ENCODE peak calls at places on chromosomes 4 and X, in ten cellular contexts. One of them, this sample, is unnamed. For H3K4me1, the result is how much of the 10 kb centered on the place peaks cover.

GRCh38 chr4:60637976-60638375 is 562.1 kb upstream of the ADGRL3 start:
- DNase-seq in testis: no peak
- DNase-seq in mesenchymal stem cell: no peak
- DNase-seq in OCI-LY7: no peak
- DNase-seq in H9: no peak
- DNase-seq in spleen: no peak
- DNase-seq in HAP-1: no peak
- DNase-seq in CD4-positive, CD25-positive, alpha-beta regulatory T cell: no peak
- DNase-seq in SK-N-SH: no peak
- DNase-seq in suprapubic skin: no peak
- DNase-seq in this sample: no peak

GRCh38 chrX:29687687-29688086 is 527.7 kb upstream of the MAGEB2 start:
- DNase-seq in suprapubic skin: no peak
- DNase-seq in SK-N-SH: no peak
- DNase-seq in CD4-positive, CD25-positive, alpha-beta regulatory T cell: no peak
- DNase-seq in OCI-LY7: no peak
- DNase-seq in spleen: no peak
- DNase-seq in HAP-1: no peak
- DNase-seq in mesenchymal stem cell: peak
- DNase-seq in testis: no peak
- DNase-seq in H9: no peak
- DNase-seq in this sample: peak

GRCh38 chr4:22019676-22020075 is 71.1 kb upstream of the KCNIP4 start:
- DNase-seq in mesenchymal stem cell: no peak
- DNase-seq in OCI-LY7: no peak
- DNase-seq in spleen: no peak
- DNase-seq in HAP-1: no peak
- DNase-seq in SK-N-SH: no peak
- DNase-seq in CD4-positive, CD25-positive, alpha-beta regulatory T cell: no peak
- DNase-seq in testis: no peak
- DNase-seq in H9: no peak
- DNase-seq in suprapubic skin: no peak
- DNase-seq in this sample: peak

GRCh38 chrX:13167444-13168207 is 123.2 kb upstream of the FAM9C start:
- DNase-seq in HAP-1: no peak
- DNase-seq in spleen: no peak
- DNase-seq in testis: no peak
- DNase-seq in OCI-LY7: peak
- DNase-seq in SK-N-SH: peak
- DNase-seq in H9: no peak
- DNase-seq in CD4-positive, CD25-positive, alpha-beta regulatory T cell: peak
- DNase-seq in suprapubic skin: no peak
- DNase-seq in mesenchymal stem cell: peak
- DNase-seq in this sample: peak

GRCh38 chr4:3248811-3249661 is at the start of gene MSANTD1:
- DNase-seq in H9: no peak
- DNase-seq in HAP-1: peak
- DNase-seq in mesenchymal stem cell: peak
- DNase-seq in testis: no peak
- DNase-seq in spleen: no peak
- DNase-seq in suprapubic skin: no peak
- DNase-seq in SK-N-SH: peak
- DNase-seq in OCI-LY7: no peak
- DNase-seq in CD4-positive, CD25-positive, alpha-beta regulatory T cell: peak
- DNase-seq in this sample: no peak

GRCh38 chrX:19121898-19122640 is at the start of gene ADGRG2:
- DNase-seq in HAP-1: no peak
- DNase-seq in OCI-LY7: no peak
- DNase-seq in H9: peak
- DNase-seq in CD4-positive, CD25-positive, alpha-beta regulatory T cell: no peak
- DNase-seq in spleen: no peak
- DNase-seq in suprapubic skin: no peak
- DNase-seq in SK-N-SH: peak
- DNase-seq in mesenchymal stem cell: peak
- DNase-seq in testis: peak
- DNase-seq in this sample: peak

GRCh38 chr4:48467891-48468290 is 15.3 kb upstream of the SLC10A4 start:
- DNase-seq in HAP-1: no peak
- DNase-seq in testis: no peak
- DNase-seq in OCI-LY7: no peak
- DNase-seq in H9: no peak
- DNase-seq in suprapubic skin: no peak
- DNase-seq in CD4-positive, CD25-positive, alpha-beta regulatory T cell: no peak
- DNase-seq in SK-N-SH: no peak
- DNase-seq in spleen: no peak
- DNase-seq in mesenchymal stem cell: no peak
- DNase-seq in this sample: no peak

GRCh38 chrX:19698125-19698524 is 182.8 kb upstream of the MAP3K15 start:
- DNase-seq in mesenchymal stem cell: peak
- DNase-seq in OCI-LY7: no peak
- DNase-seq in CD4-positive, CD25-positive, alpha-beta regulatory T cell: no peak
- DNase-seq in suprapubic skin: no peak
- DNase-seq in SK-N-SH: no peak
- DNase-seq in HAP-1: no peak
- DNase-seq in testis: peak
- DNase-seq in H9: no peak
- DNase-seq in spleen: no peak
- DNase-seq in this sample: peak

GRCh38 chr4:163167333-163167626 is 590 bp upstream of the NAF1 start:
- DNase-seq in HAP-1: no peak
- DNase-seq in spleen: no peak
- DNase-seq in SK-N-SH: peak
- DNase-seq in suprapubic skin: no peak
- DNase-seq in mesenchymal stem cell: no peak
- DNase-seq in testis: no peak
- DNase-seq in CD4-positive, CD25-positive, alpha-beta regulatory T cell: peak
- DNase-seq in H9: no peak
- DNase-seq in OCI-LY7: peak
- DNase-seq in this sample: peak

GRCh38 chr4:95510145-95510544 is 38.6 kb downstream of the UNC5C start:
- DNase-seq in HAP-1: peak
- DNase-seq in H9: no peak
- DNase-seq in mesenchymal stem cell: peak
- DNase-seq in CD4-positive, CD25-positive, alpha-beta regulatory T cell: peak
- DNase-seq in testis: peak
- DNase-seq in SK-N-SH: no peak
- DNase-seq in OCI-LY7: peak
- DNase-seq in spleen: no peak
- DNase-seq in suprapubic skin: no peak
- DNase-seq in this sample: peak

DNA sequence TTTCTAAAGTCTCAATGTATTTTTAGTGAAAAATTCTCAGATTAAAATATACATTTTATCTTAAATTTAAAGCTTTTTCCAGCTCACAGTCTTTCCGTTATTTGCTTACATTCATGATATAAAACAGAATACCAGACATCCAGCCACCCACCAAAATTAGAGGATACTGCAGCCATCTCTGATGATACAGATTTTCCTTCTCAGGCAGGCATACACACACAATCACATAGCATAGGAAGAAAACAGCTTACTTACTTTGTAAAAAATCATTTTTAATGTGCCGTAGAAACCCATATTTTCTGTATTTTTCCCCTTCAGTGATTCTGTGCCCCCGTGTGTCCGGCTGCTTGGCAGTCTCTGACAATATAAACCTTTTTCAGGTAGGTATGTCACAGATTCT is 183.7 kb downstream of the FBXW7 start:
- DNase-seq in suprapubic skin: no peak
- DNase-seq in SK-N-SH: no peak
- DNase-seq in CD4-positive, CD25-positive, alpha-beta regulatory T cell: no peak
- DNase-seq in H9: no peak
- DNase-seq in OCI-LY7: no peak
- DNase-seq in spleen: no peak
- DNase-seq in mesenchymal stem cell: no peak
- DNase-seq in testis: no peak
- DNase-seq in HAP-1: no peak
- DNase-seq in this sample: no peak
- H3K4me1 ChIP-seq in suprapubic skin: under half
- H3K4me1 ChIP-seq in SK-N-SH: under half
- H3K4me1 ChIP-seq in CD4-positive, CD25-positive, alpha-beta regulatory T cell: under half
- H3K4me1 ChIP-seq in H9: under half
- H3K4me1 ChIP-seq in OCI-LY7: under half
- H3K4me1 ChIP-seq in spleen: under half
- H3K4me1 ChIP-seq in mesenchymal stem cell: under half
- H3K4me1 ChIP-seq in testis: under half
- H3K4me1 ChIP-seq in HAP-1: half or more
- H3K4me1 ChIP-seq in this sample: under half

GRCh38 chr4:88179261-88179660 is 20.8 kb upstream of the ABCG2 start:
- DNase-seq in SK-N-SH: no peak
- DNase-seq in spleen: no peak
- DNase-seq in suprapubic skin: no peak
- DNase-seq in CD4-positive, CD25-positive, alpha-beta regulatory T cell: no peak
- DNase-seq in testis: no peak
- DNase-seq in OCI-LY7: no peak
- DNase-seq in mesenchymal stem cell: no peak
- DNase-seq in HAP-1: no peak
- DNase-seq in H9: no peak
- DNase-seq in this sample: no peak

GRCh38 chr4:88172987-88173386 is 14.5 kb upstream of the ABCG2 start:
- DNase-seq in OCI-LY7: no peak
- DNase-seq in SK-N-SH: no peak
- DNase-seq in testis: no peak
- DNase-seq in HAP-1: no peak
- DNase-seq in suprapubic skin: no peak
- DNase-seq in CD4-positive, CD25-positive, alpha-beta regulatory T cell: no peak
- DNase-seq in mesenchymal stem cell: no peak
- DNase-seq in H9: no peak
- DNase-seq in spleen: no peak
- DNase-seq in this sample: no peak

GRCh38 chr4:88178633-88179231 is 20.3 kb upstream of the ABCG2 start:
- DNase-seq in H9: no peak
- DNase-seq in OCI-LY7: no peak
- DNase-seq in SK-N-SH: no peak
- DNase-seq in testis: no peak
- DNase-seq in mesenchymal stem cell: no peak
- DNase-seq in HAP-1: no peak
- DNase-seq in suprapubic skin: no peak
- DNase-seq in spleen: no peak
- DNase-seq in CD4-positive, CD25-positive, alpha-beta regulatory T cell: no peak
- DNase-seq in this sample: no peak

DNA sequence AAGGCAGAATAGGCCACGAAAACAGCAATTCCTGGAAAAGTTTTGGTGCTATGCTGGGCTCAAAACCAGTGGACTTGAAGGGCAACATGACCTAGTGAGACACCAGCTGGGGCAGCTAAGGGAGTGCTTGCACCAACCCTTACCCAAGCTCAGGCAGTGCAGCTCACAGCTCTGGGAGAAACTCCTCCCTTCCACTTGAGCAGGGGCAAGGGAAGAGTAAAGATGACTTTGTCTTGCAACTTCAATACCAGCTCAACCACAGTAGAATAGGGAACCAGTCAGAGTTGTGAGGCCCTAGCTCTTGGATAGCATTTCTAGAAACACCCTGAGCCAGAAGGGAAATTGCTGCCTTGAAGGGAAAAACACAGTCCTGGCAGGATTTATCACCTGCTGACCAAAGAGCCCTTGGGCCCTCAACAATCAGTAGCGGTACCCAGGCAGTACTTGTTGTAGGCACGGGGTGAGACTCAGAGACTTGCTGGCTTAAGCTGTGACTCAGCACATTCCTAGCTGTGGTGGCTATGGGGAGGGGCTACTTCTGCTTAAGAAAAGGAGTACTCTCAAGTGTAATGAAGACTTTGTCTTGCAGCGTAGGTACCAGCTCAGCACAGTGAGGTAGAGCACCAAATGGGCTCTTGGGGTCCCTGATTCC is 19.7 kb upstream of the ABCG2 start:
- DNase-seq in testis: no peak
- DNase-seq in spleen: no peak
- DNase-seq in CD4-positive, CD25-positive, alpha-beta regulatory T cell: peak
- DNase-seq in OCI-LY7: no peak
- DNase-seq in mesenchymal stem cell: peak
- DNase-seq in SK-N-SH: no peak
- DNase-seq in H9: peak
- DNase-seq in suprapubic skin: no peak
- DNase-seq in HAP-1: peak
- DNase-seq in this sample: peak
- H3K4me1 ChIP-seq in testis: under half
- H3K4me1 ChIP-seq in spleen: under half
- H3K4me1 ChIP-seq in CD4-positive, CD25-positive, alpha-beta regulatory T cell: under half
- H3K4me1 ChIP-seq in OCI-LY7: under half
- H3K4me1 ChIP-seq in mesenchymal stem cell: under half
- H3K4me1 ChIP-seq in SK-N-SH: under half
- H3K4me1 ChIP-seq in H9: under half
- H3K4me1 ChIP-seq in suprapubic skin: under half
- H3K4me1 ChIP-seq in HAP-1: under half
- H3K4me1 ChIP-seq in this sample: under half

DNA sequence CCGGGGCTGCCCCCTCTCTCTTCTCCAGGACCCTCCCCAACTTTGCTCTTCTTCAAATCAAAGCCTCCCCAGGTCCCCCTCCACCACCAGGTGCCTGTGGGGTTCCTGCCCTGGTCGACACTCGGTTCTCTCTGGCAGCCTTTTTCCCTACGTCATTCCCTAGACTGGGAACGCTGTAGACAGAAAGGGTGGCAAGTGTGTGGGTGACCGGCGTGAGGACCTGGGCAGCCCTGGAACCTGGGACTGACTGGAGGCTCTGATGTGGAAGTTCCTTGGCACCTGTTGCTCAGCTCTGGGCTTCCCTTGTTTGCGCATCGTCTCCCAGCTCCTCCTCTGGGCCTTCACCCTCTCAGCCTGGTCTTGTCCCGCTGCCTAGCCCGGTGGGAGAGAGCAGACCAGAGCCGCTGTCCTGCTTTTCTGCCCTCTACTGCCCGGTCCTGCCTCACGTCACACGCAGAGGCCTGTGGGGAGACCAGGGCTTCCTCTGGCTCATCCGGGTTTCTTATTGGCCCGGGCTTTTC is 1.3 kb downstream of the TACC3 start:
- DNase-seq in suprapubic skin: peak
- DNase-seq in spleen: peak
- DNase-seq in H9: peak
- DNase-seq in testis: no peak
- DNase-seq in mesenchymal stem cell: peak
- DNase-seq in SK-N-SH: peak
- DNase-seq in HAP-1: no peak
- DNase-seq in OCI-LY7: no peak
- DNase-seq in CD4-positive, CD25-positive, alpha-beta regulatory T cell: no peak
- DNase-seq in this sample: no peak
- H3K4me1 ChIP-seq in suprapubic skin: half or more
- H3K4me1 ChIP-seq in spleen: half or more
- H3K4me1 ChIP-seq in H9: under half
- H3K4me1 ChIP-seq in testis: under half
- H3K4me1 ChIP-seq in mesenchymal stem cell: half or more
- H3K4me1 ChIP-seq in SK-N-SH: under half
- H3K4me1 ChIP-seq in HAP-1: under half
- H3K4me1 ChIP-seq in OCI-LY7: half or more
- H3K4me1 ChIP-seq in CD4-positive, CD25-positive, alpha-beta regulatory T cell: half or more
- H3K4me1 ChIP-seq in this sample: under half

DNA sequence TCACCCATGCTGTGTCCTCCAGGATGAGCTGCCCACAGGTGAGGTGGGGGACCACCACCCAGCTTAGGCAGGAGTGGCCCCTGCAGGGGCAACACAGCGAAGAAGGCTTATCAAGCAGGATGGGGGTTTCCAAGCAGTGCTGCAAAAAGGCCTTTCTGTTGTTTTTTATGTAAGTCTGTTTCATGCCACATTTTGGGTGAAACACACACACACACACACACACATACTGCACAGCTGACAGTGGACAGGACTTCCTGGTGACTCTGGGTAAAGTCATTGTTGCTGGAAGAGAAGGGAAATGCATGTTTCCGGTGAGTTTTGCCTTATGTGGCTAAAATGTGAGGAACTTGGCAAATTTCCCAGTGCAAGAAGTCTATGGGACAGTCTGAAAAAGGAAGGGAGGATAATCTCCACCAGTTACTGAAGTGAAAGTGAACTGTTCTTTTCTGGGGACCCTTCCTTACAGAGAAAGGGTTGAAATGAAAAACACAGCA is 119.2 kb downstream of the IRF2 start:
- DNase-seq in mesenchymal stem cell: peak
- DNase-seq in testis: peak
- DNase-seq in H9: peak
- DNase-seq in CD4-positive, CD25-positive, alpha-beta regulatory T cell: peak
- DNase-seq in spleen: peak
- DNase-seq in suprapubic skin: no peak
- DNase-seq in OCI-LY7: peak
- DNase-seq in HAP-1: peak
- DNase-seq in SK-N-SH: peak
- DNase-seq in this sample: peak
- H3K4me1 ChIP-seq in mesenchymal stem cell: under half
- H3K4me1 ChIP-seq in testis: under half
- H3K4me1 ChIP-seq in H9: under half
- H3K4me1 ChIP-seq in CD4-positive, CD25-positive, alpha-beta regulatory T cell: under half
- H3K4me1 ChIP-seq in spleen: half or more
- H3K4me1 ChIP-seq in suprapubic skin: under half
- H3K4me1 ChIP-seq in OCI-LY7: under half
- H3K4me1 ChIP-seq in HAP-1: under half
- H3K4me1 ChIP-seq in SK-N-SH: under half
- H3K4me1 ChIP-seq in this sample: under half